ENCODE peak calls at places on chromosomes 3 and 15, in five cellular contexts. V is fibroblast of mammary gland, A is brain microvascular endothelial cell, N is foreskin fibroblast, W is psoas muscle. Q is an unnamed sample.
A peak's percentile ranks its signal among the peaks of the same experiment; 100 is the strongest.

GRCh38 chr3:61618871-61619270 is 57.5 kb downstream of the PTPRG start:
- DNase-seq in N (no peak), A (no peak), W (no peak), V (no peak), Q (no peak)

GRCh38 chr3:148711981-148712666 is 14.4 kb downstream of the AGTR1 start:
- DNase-seq in A (no peak), W (no peak), V (peak; percentile 55), N (no peak), Q (no peak)

GRCh38 chr3:30610702-30611410 is 4.5 kb downstream of the TGFBR2 start:
- DNase-seq in W (no peak), N (no peak), V (no peak), A (no peak), Q (no peak)

GRCh38 chr3:153305189-153305588 is 143.2 kb downstream of the RAP2B start:
- DNase-seq in N (no peak), W (no peak), A (no peak), V (no peak), Q (no peak)

GRCh38 chr3:179186426-179186825 is 38.3 kb downstream of the PIK3CA start:
- DNase-seq in N (no peak), A (no peak), W (no peak), V (peak; percentile 13), Q (no peak)

GRCh38 chr15:66505818-66506217 is 692 bp downstream of the ZWILCH start:
- DNase-seq in A (no peak), V (no peak), N (no peak), W (no peak), Q (no peak)

GRCh38 chr3:169041677-169042171 is 621.8 kb downstream of the MECOM start:
- DNase-seq in V (peak; percentile 82), A (peak; percentile 18), W (no peak), N (peak; percentile 48), Q (peak; percentile 41)

GRCh38 chr15:99438691-99439523 is 126.9 kb upstream of the MEF2A start:
- DNase-seq in V (no peak), A (no peak), W (no peak), N (no peak), Q (no peak)

GRCh38 chr15:74773731-74774252 is 8.1 kb upstream of the CSK start:
- DNase-seq in V (no peak), W (no peak), A (no peak), N (no peak), Q (no peak)

GRCh38 chr3:12553921-12554391 is 2.9 kb upstream of the MKRN2 start:
- DNase-seq in N (no peak), A (no peak), V (no peak), W (peak; percentile 24), Q (no peak)

GRCh38 chr3:132721479-132722164 is 587 bp downstream of the NPHP3 start:
- DNase-seq in N (peak; percentile 37), V (peak; percentile 62), A (peak; percentile 76), W (peak; percentile 76), Q (peak; percentile 10)

GRCh38 chr3:127546517-127546916 is 44.0 kb downstream of the TPRA1 start:
- DNase-seq in V (no peak), A (no peak), W (no peak), N (no peak), Q (no peak)

GRCh38 chr3:187430576-187430975 is 62.4 kb downstream of the RTP4 start:
- DNase-seq in V (no peak), N (no peak), A (no peak), W (no peak), Q (no peak)

GRCh38 chr15:89051875-89052274 is 36.4 kb upstream of the ABHD2 start:
- DNase-seq in N (peak; percentile 66), W (no peak), A (peak; percentile 87), V (peak; percentile 99), Q (peak; percentile 87)

GRCh38 chr3:49554639-49555265 is 475 bp downstream of the BSN start:
- DNase-seq in A (no peak), N (peak; percentile 19), W (peak; percentile 62), V (no peak), Q (no peak)

GRCh38 chr3:141279074-141279945 is 47.7 kb downstream of the PXYLP1 start:
- DNase-seq in A (no peak), V (peak; percentile 47), N (no peak), W (no peak), Q (no peak)

GRCh38 chr3:102444101-102444500 is 9.3 kb downstream of the ZPLD1 start:
- DNase-seq in V (peak; percentile 70), W (no peak), N (peak; percentile 45), A (no peak), Q (peak; percentile 17)

GRCh38 chr15:43376017-43376705 is 5.3 kb downstream of the TUBGCP4 start:
- DNase-seq in V (peak; percentile 45), W (no peak), A (peak; percentile 48), N (peak; percentile 14), Q (no peak)

GRCh38 chr15:70266412-70267089 is 168.8 kb upstream of the TLE3 start:
- DNase-seq in V (peak; percentile 82), A (no peak), N (no peak), W (peak; percentile 81), Q (no peak)

GRCh38 chr3:132789959-132790358 is 67.8 kb upstream of the NPHP3 start:
- DNase-seq in V (no peak), A (no peak), W (no peak), N (no peak), Q (no peak)

GRCh38 chr3:5095879-5096278 is 26.2 kb upstream of the ARL8B start:
- DNase-seq in A (peak; percentile 2), W (peak; percentile 26), V (peak; percentile 28), N (no peak), Q (no peak)
- H3K4me3 ChIP-seq in A (peak overlapping the region; percentile 40), W (peak overlapping the region; percentile 61), V (peak overlapping the region; percentile 7), N (peak overlapping the region; percentile 20), Q (no peak overlapping the region)

GRCh38 chr3:173043757-173044156 is 97.3 kb downstream of the SPATA16 start:
- DNase-seq in V (no peak), N (no peak), A (no peak), W (no peak), Q (no peak)

GRCh38 chr3:173044998-173045397 is 96.0 kb downstream of the SPATA16 start:
- DNase-seq in W (no peak), V (no peak), N (no peak), A (no peak), Q (no peak)

DNA sequence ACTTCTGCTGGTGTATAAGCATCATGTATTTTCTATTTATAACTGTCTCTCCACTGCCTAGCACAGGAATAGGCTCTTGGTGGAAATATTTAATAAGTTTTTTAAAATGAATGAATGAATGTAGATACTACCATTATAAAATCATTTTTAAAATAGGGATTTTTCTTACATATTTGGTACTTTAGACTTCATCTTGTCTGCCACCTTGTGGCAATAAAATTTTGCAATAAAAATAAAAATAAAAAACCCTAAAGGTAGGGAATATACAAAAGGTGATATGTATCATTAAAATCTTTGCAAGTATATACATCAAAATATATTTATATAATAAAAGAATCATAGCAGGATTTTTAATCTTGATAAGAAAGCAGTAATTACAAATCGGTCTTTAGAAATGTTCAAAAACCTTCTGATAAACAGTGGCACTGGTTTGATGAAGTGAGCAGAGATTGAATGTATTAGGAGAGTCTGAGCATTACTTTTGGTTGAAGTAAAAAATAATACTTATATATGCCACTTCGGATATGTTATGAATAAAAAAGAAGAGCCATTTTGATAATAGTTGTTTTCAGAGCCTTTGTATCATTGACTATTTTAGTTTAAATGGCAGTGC is 95.2 kb downstream of the SPATA16 start:
- DNase-seq in A (no peak), N (no peak), W (no peak), V (peak; percentile 8), Q (no peak)
- TF ChIP-seq CTCF in A (no peak), N (no peak), W (no peak), V (peak; percentile 27), Q (peak; percentile 21)

DNA sequence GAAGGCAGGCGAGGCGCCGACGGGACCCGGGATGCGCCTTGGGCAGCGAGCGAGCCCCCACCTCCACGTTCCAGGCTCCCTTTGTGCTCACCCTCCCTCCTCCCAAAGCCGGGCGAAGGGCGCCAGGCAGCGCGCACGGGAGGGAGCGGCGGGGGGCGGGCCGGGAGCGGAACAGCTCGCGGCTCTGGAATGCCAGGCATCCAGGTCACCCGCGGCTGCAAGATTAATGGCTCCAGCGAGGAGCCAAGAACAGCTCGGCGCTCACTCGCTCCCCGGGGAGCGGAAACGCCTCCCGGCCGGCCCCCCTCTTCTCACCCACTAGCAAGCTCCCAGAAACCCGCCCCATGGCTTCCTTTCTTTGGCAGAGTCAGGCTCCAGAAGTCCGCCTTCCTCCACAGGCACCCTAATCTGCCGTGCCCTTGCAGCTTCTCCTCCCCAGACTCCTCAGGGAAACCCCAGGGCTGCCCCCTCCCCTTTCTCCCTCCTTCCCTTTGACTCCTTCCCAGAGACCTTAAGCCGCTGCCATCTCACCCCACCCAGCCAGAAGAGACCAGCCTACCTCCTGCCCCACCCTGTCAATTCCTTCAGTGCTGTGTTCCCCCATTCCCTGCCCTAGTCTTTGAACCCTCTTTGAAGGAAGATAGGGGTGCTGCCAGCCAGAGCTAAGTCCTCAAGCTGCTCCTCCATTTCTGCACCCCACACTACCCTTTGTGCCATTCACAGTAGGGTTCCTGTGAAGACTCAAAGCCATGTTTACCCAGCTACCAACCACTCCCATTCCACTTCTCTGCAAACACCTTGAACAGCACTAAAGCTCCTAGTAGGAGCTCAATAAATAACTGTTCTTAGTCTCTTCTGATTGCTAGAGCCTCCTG is 9.9 kb downstream of the AMOTL2 start:
- DNase-seq in A (peak; percentile 95), N (peak; percentile 97), W (peak; percentile 96), V (peak; percentile 95), Q (peak; percentile 95)
- H3K4me3 ChIP-seq in A (peak overlapping the region; percentile 5), N (peak overlapping the region; percentile 5), W (peak overlapping the region; percentile 56), V (no peak overlapping the region), Q (peak overlapping the region; percentile 20)

DNA sequence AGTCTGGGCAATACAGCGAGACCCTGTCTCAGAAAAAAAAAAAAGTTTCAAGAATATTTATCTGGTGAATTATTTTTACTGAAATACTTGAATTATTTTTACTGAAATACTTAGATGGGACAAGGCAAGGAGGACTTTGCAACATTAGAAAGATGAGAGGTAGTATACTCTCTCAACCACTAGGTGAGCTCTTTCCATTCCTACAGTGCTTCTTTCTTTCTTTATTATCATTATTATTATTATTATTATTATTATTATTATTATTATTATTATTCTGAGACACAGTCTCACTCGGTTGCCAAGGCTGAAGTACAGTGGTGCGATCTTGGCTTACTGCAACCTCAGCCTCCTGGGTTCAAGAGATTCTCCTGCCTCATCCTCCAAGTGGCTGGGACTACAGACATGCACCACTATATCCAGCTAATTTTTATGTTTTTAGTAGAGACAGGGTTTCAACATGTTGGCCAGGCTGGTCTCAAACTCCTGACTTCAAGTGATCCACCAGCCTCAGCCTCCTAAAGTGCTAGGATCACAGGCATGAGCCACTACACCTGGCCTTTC is 468.8 kb downstream of the MAGI1 start:
- DNase-seq in V (no peak), W (no peak), N (no peak), A (no peak), Q (no peak)
- TF ChIP-seq CTCF in V (peak; percentile 27), W (no peak), N (peak; percentile 16), A (peak; percentile 32), Q (no peak)

DNA sequence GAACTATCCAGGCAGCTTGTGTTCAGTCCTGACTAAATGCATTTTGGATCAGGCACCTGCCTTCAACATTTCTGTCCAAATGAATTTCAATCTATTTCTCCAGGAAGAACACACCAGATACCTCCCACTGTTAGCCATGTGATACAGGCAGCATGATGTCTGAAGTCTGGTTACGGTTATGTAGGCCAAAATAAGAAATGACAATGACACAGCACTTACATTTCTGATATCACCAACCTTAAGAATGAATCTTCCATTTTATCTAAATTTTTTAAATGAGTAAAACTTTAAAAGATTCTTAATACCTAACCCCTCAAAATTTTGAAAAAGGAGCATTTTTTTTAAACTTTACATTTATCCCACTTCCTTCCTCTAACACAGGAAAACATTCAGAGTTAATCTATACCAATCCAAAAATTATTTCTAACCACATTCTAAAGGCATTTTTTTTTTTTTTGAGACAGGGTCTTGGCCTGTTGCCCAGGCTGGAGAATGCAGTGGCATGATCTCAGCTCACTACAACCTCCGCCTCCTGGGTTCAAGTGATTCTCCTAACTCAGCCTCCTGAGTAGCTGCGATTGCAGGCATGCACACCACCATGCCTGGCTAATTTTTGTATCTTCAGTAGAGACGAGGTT is at the start of gene MAP4:
- DNase-seq in V (peak; percentile 32), W (no peak), N (no peak), A (peak; percentile 55), Q (no peak)
- H3K4me3 ChIP-seq in V (no peak within 1 kb of the TSS), W (peak within 1 kb of the TSS; percentile 65), N (no peak within 1 kb of the TSS), A (no peak within 1 kb of the TSS), Q (no peak within 1 kb of the TSS)

GRCh38 chr3:126525853-126526667 is 2.1 kb downstream of the CHST13 start:
- DNase-seq in W (no peak), A (no peak), N (no peak), V (no peak), Q (no peak)
- TF ChIP-seq CTCF in W (no peak), A (no peak), N (no peak), V (no peak), Q (no peak)

Q was measured in AG09309.